ENCODE peak calls at places on chromosome 10, in five cellular contexts. One of them, this sample, is unnamed.

GRCh38 chr10:66329116-66329515 is 596.7 kb upstream of the LRRTM3 start:
- DNase-seq in SK-N-SH: no peak
- DNase-seq in GM12878: no peak
- DNase-seq in K562: no peak
- DNase-seq in A549: no peak
- DNase-seq in this sample: no peak

GRCh38 chr10:44011603-44011981 is 362.9 kb upstream of the ZNF32 start:
- DNase-seq in A549: no peak
- DNase-seq in SK-N-SH: peak
- DNase-seq in GM12878: no peak
- DNase-seq in K562: no peak
- DNase-seq in this sample: no peak

GRCh38 chr10:12708921-12709320 is 292.6 kb downstream of the CCDC3 start:
- DNase-seq in A549: peak
- DNase-seq in SK-N-SH: no peak
- DNase-seq in K562: no peak
- DNase-seq in GM12878: no peak
- DNase-seq in this sample: peak

GRCh38 chr10:106502651-106503050 is 661.9 kb downstream of the SORCS1 start:
- DNase-seq in SK-N-SH: no peak
- DNase-seq in K562: no peak
- DNase-seq in A549: no peak
- DNase-seq in GM12878: no peak
- DNase-seq in this sample: no peak

GRCh38 chr10:93150289-93150688 is 76.6 kb downstream of the CYP26A1 start:
- DNase-seq in A549: no peak
- DNase-seq in K562: no peak
- DNase-seq in GM12878: no peak
- DNase-seq in SK-N-SH: no peak
- DNase-seq in this sample: no peak

GRCh38 chr10:14822879-14823755 is 14.7 kb downstream of the CDNF start:
- DNase-seq in K562: peak
- DNase-seq in A549: peak
- DNase-seq in GM12878: no peak
- DNase-seq in SK-N-SH: peak
- DNase-seq in this sample: peak

GRCh38 chr10:49080071-49080470 is 35.3 kb downstream of the VSTM4 start:
- DNase-seq in SK-N-SH: no peak
- DNase-seq in GM12878: no peak
- DNase-seq in A549: no peak
- DNase-seq in K562: no peak
- DNase-seq in this sample: peak

GRCh38 chr10:72123616-72124015 is 35.3 kb upstream of the SPOCK2 start:
- DNase-seq in GM12878: no peak
- DNase-seq in A549: no peak
- DNase-seq in SK-N-SH: no peak
- DNase-seq in K562: no peak
- DNase-seq in this sample: no peak

GRCh38 chr10:129694633-129695356 is 227.8 kb downstream of the MGMT start:
- DNase-seq in GM12878: no peak
- DNase-seq in K562: no peak
- DNase-seq in A549: no peak
- DNase-seq in SK-N-SH: no peak
- DNase-seq in this sample: no peak

GRCh38 chr10:123577921-123578461 is 88.2 kb upstream of the GPR26 start:
- DNase-seq in A549: no peak
- DNase-seq in K562: no peak
- DNase-seq in GM12878: no peak
- DNase-seq in SK-N-SH: no peak
- DNase-seq in this sample: no peak

GRCh38 chr10:9825491-9826018 is 1192.1 kb upstream of the CELF2 start:
- DNase-seq in SK-N-SH: no peak
- DNase-seq in GM12878: no peak
- DNase-seq in K562: peak
- DNase-seq in A549: peak
- DNase-seq in this sample: peak

GRCh38 chr10:46293832-46294640 is 7.2 kb downstream of the ANTXRL start:
- DNase-seq in SK-N-SH: no peak
- DNase-seq in A549: peak
- DNase-seq in GM12878: no peak
- DNase-seq in K562: no peak
- DNase-seq in this sample: no peak

GRCh38 chr10:104334965-104335650 is 3.2 kb downstream of the ITPRIP start:
- DNase-seq in A549: no peak
- DNase-seq in GM12878: no peak
- DNase-seq in K562: no peak
- DNase-seq in SK-N-SH: no peak
- DNase-seq in this sample: no peak

GRCh38 chr10:93475871-93476270 is 6.3 kb downstream of the MYOF start:
- DNase-seq in SK-N-SH: no peak
- DNase-seq in A549: peak
- DNase-seq in K562: no peak
- DNase-seq in GM12878: no peak
- DNase-seq in this sample: peak

GRCh38 chr10:44437837-44438752 is 53.2 kb upstream of the CXCL12 start:
- DNase-seq in K562: no peak
- DNase-seq in SK-N-SH: no peak
- DNase-seq in GM12878: no peak
- DNase-seq in A549: no peak
- DNase-seq in this sample: no peak

DNA sequence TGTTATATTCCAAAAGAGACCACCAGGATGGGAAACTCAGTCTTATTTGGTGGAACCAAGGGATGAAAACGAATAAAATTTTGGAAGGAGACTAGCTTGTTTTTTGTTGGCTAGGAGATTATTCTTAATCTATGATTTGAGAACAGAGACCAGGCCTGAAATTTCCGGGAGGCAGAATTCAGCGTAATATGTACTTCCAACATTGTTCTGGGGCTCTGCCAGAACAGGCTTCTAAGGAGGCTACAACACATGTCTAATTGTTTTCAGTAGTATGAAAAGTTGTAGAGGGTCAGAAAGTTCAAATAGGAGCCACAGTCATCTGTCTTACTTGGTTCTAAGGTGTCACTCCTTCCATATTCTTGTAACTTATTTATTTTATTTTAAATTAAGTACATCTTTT is 1.7 kb downstream of the DDX21 start:
- DNase-seq in A549: peak
- DNase-seq in SK-N-SH: peak
- DNase-seq in GM12878: no peak
- DNase-seq in K562: no peak
- DNase-seq in this sample: no peak
- TF ChIP-seq USF2 in A549: no peak
- TF ChIP-seq USF2 in SK-N-SH: no peak
- TF ChIP-seq USF2 in GM12878: no peak
- TF ChIP-seq USF2 in K562: no peak
- TF ChIP-seq USF2 in this sample: no peak

GRCh38 chr10:62305813-62306212 is 37.2 kb upstream of the RTKN2 start:
- DNase-seq in A549: no peak
- DNase-seq in GM12878: no peak
- DNase-seq in K562: no peak
- DNase-seq in SK-N-SH: no peak
- DNase-seq in this sample: peak
- TF ChIP-seq RCOR1 in A549: no peak
- TF ChIP-seq RCOR1 in GM12878: no peak
- TF ChIP-seq RCOR1 in K562: no peak
- TF ChIP-seq RCOR1 in SK-N-SH: no peak
- TF ChIP-seq RCOR1 in this sample: no peak

GRCh38 chr10:127196227-127196954 is at the start of gene INSYN2A:
- DNase-seq in K562: no peak
- DNase-seq in A549: peak
- DNase-seq in SK-N-SH: peak
- DNase-seq in GM12878: no peak
- DNase-seq in this sample: peak
- TF ChIP-seq RAD21 in K562: no peak
- TF ChIP-seq RAD21 in A549: no peak
- TF ChIP-seq RAD21 in SK-N-SH: no peak
- TF ChIP-seq RAD21 in GM12878: no peak
- TF ChIP-seq RAD21 in this sample: peak

GRCh38 chr10:16116404-16117304 is 256.3 kb upstream of the MINDY3 start:
- DNase-seq in SK-N-SH: peak
- DNase-seq in GM12878: peak
- DNase-seq in K562: peak
- DNase-seq in A549: peak
- DNase-seq in this sample: no peak
- TF ChIP-seq USF2 in SK-N-SH: no peak
- TF ChIP-seq USF2 in GM12878: no peak
- TF ChIP-seq USF2 in K562: no peak
- TF ChIP-seq USF2 in A549: no peak
- TF ChIP-seq USF2 in this sample: no peak

GRCh38 chr10:133024711-133025557 is 62.8 kb upstream of the ADGRA1 start:
- DNase-seq in GM12878: no peak
- DNase-seq in K562: no peak
- DNase-seq in SK-N-SH: no peak
- DNase-seq in A549: no peak
- DNase-seq in this sample: no peak
- TF ChIP-seq RCOR1 in GM12878: no peak
- TF ChIP-seq RCOR1 in K562: no peak
- TF ChIP-seq RCOR1 in SK-N-SH: no peak
- TF ChIP-seq RCOR1 in A549: no peak
- TF ChIP-seq RCOR1 in this sample: no peak

GRCh38 chr10:69738071-69738470 is 63.6 kb upstream of the COL13A1 start:
- DNase-seq in K562: no peak
- DNase-seq in SK-N-SH: no peak
- DNase-seq in A549: no peak
- DNase-seq in GM12878: no peak
- DNase-seq in this sample: no peak
- TF ChIP-seq RAD21 in K562: no peak
- TF ChIP-seq RAD21 in SK-N-SH: no peak
- TF ChIP-seq RAD21 in A549: no peak
- TF ChIP-seq RAD21 in GM12878: no peak
- TF ChIP-seq RAD21 in this sample: no peak

This sample was measured in IMR-90.